ENCODE peak calls at places on chromosomes 11 and 22, in nine cellular contexts. O is CD8-positive, alpha-beta memory T cell; J is left ventricle myocardium inferior; U is CD8-positive, alpha-beta T cell; H is GM06990; B is fibroblast of mammary gland; E is stomach; A is NB4; S is lung. C is an unnamed sample.

GRCh38 chr11:10617551-10617950 is 49.1 kb upstream of the LYVE1 start:
- DNase-seq in H (no peak), J (no peak), B (no peak), E (no peak), S (no peak), A (no peak), U (no peak), O (no peak), C (no peak)

GRCh38 chr22:24330636-24331035 is 60.0 kb downstream of the SPECC1L start:
- DNase-seq in S (no peak), A (no peak), U (no peak), O (no peak), E (no peak), H (no peak), J (no peak), B (peak), C (no peak)

GRCh38 chr11:17559341-17560087 is 12.5 kb downstream of the OTOG start:
- DNase-seq in B (no peak), O (no peak), U (no peak), A (no peak), S (no peak), H (no peak), J (no peak), E (no peak), C (no peak)

GRCh38 chr11:45393826-45394225 is 107.7 kb upstream of the SYT13 start:
- DNase-seq in H (no peak), U (no peak), E (no peak), B (no peak), S (no peak), O (no peak), A (no peak), J (no peak), C (no peak)

GRCh38 chr11:18701614-18702216 is 3.1 kb downstream of the TMEM86A start:
- DNase-seq in H (no peak), B (no peak), U (no peak), O (no peak), J (no peak), S (no peak), A (no peak), E (no peak), C (no peak)

GRCh38 chr11:8917157-8917820 is 6.3 kb downstream of the AKIP1 start:
- DNase-seq in E (peak), H (no peak), S (peak), U (no peak), B (peak), J (no peak), O (no peak), A (no peak), C (no peak)

GRCh38 chr11:118628861-118629549 is 21.6 kb downstream of the PHLDB1 start:
- DNase-seq in J (no peak), U (no peak), H (no peak), S (no peak), A (no peak), E (no peak), O (no peak), B (no peak), C (no peak)

GRCh38 chr11:112839051-112839450 is 122.2 kb upstream of the NCAM1 start:
- DNase-seq in B (no peak), E (no peak), H (no peak), J (no peak), S (no peak), U (no peak), A (no peak), O (no peak), C (no peak)

GRCh38 chr22:25822344-25822743 is 80.4 kb downstream of the MYO18B start:
- DNase-seq in A (no peak), E (no peak), H (no peak), S (no peak), U (no peak), O (no peak), B (no peak), J (no peak), C (no peak)

GRCh38 chr11:115623021-115623451 is 118.8 kb upstream of the CADM1 start:
- DNase-seq in U (no peak), S (peak), E (peak), A (no peak), H (no peak), J (peak), B (peak), O (no peak), C (no peak)

GRCh38 chr11:88332851-88333250 is 4.7 kb downstream of the CTSC start:
- DNase-seq in S (no peak), E (no peak), B (peak), O (no peak), H (no peak), A (no peak), J (no peak), U (no peak), C (no peak)

DNA sequence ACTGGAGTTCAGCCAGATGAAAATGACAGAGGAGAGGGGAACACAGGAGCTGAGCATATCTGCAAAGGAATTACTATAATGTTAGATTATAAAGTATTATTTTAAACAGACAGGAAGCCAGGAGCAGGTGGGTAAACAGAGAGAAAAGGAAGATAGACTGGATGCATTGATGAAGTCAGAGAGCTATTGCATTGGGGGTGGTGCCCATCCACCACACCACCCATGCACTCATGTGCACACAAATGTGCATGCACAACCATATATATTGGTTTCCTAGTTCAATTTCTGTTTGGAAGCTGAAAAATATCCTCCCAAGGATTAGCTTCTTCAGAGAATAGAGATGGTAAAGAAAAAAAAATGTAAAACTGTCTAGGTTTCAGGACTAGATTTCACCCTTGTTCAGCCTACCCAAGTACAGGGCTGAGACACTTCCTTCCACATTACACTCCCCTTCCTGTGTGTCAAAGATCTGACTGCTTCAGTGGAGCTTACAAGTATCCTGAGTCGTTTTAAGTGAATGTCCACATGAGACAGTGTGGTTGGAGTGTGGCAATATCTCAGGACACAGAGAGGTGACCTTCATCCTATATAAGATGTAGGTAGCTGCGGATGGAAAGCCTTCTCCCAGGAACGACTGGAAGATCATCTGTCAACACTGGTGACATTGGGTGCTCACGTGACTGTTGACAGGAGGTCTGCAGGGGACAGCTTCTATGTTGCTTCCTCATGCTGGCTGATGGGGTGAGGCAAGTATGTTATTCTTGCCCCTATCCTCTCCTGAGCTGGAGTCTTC is 12.2 kb upstream of the SMPD1 start:
- DNase-seq in E (no peak), A (peak), B (no peak), U (no peak), J (no peak), O (no peak), H (no peak), S (no peak), C (no peak)
- H3K4me3 ChIP-seq in E (no peak), A (no peak), B (no peak), U (peak), J (no peak), O (peak), H (no peak), S (no peak), C (no peak)

DNA sequence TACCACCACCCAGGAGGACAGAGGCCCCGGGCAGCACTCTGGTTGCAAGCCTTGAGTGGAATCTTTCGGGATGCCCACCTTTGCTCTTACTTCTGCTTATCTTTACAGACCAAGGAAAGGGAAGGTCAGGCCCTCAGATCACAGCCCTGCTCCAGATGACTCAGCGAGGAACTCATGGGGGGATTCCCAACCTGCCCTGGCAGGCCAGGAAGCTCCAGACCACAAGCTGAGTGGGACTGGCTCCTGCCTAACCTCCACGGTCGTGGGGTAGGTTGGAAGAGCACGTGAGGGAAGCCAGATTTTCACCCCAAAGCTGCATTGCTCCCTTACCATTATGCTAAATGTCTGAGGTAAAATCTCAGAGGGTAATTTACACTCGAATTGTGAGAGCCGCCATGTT is 11.8 kb downstream of the TBC1D10A start:
- DNase-seq in E (no peak), A (no peak), H (peak), U (no peak), J (no peak), O (peak), B (no peak), S (no peak), C (no peak)
- H3K4me3 ChIP-seq in E (no peak), A (no peak), H (no peak), U (no peak), J (no peak), O (no peak), B (no peak), S (no peak), C (no peak)

GRCh38 chr11:67268036-67268683 is 1.9 kb downstream of the GRK2 start:
- DNase-seq in A (peak), E (no peak), B (no peak), J (no peak), O (peak), H (peak), S (no peak), U (peak), C (no peak)

GRCh38 chr11:67267188-67268035 is 1.1 kb downstream of the GRK2 start:
- DNase-seq in U (no peak), J (no peak), O (no peak), H (no peak), S (no peak), A (peak), E (peak), B (no peak), C (no peak)

GRCh38 chr11:67270256-67271211 is 4.3 kb downstream of the GRK2 start:
- DNase-seq in S (no peak), B (no peak), A (peak), E (no peak), O (no peak), J (no peak), H (no peak), U (no peak), C (no peak)

GRCh38 chr11:67269401-67270255 is 3.4 kb downstream of the GRK2 start:
- DNase-seq in A (peak), O (no peak), B (no peak), J (no peak), U (no peak), S (no peak), E (peak), H (no peak), C (no peak)

DNA sequence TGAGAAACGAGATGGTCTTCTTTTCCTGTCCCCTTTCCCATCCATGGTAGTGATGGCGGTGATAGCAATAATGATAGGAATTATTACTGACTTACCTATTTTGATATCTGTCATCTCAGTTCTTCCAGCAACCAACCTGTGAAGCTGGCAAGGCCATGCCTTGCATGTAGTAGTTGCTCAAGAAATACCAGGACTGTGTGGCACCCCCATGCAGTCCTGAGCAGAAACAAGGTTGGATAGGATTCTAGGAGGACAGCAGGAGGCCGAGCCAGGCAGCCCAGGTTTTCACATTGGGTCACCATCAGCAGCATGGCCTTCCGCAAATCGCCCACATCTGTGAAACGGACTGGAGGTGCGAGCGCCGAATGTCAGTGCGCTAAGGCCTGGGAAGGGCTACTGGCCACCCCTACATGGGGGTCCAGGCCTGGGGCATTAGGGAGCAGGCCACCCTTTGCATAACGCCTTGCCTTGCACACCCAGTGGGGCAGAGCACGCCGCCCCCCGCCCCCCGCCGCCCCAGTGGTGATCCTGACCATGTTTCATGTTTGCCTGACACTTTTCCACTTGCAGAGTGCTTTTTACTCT is 2.5 kb downstream of the GRK2 start:
- DNase-seq in O (no peak), E (no peak), S (no peak), B (no peak), U (no peak), A (no peak), H (no peak), J (no peak), C (no peak)
- H3K4me3 ChIP-seq in O (peak), E (peak), S (no peak), B (no peak), U (peak), A (peak), H (peak), J (peak), C (peak)

GRCh38 chr11:128690746-128691091 is 3.2 kb upstream of the FLI1 start:
- DNase-seq in J (no peak), O (no peak), U (no peak), A (peak), B (no peak), E (no peak), S (no peak), H (no peak), C (no peak)
- H3K4me3 ChIP-seq in J (peak), O (no peak), U (no peak), A (no peak), B (no peak), E (no peak), S (no peak), H (no peak), C (no peak)

DNA sequence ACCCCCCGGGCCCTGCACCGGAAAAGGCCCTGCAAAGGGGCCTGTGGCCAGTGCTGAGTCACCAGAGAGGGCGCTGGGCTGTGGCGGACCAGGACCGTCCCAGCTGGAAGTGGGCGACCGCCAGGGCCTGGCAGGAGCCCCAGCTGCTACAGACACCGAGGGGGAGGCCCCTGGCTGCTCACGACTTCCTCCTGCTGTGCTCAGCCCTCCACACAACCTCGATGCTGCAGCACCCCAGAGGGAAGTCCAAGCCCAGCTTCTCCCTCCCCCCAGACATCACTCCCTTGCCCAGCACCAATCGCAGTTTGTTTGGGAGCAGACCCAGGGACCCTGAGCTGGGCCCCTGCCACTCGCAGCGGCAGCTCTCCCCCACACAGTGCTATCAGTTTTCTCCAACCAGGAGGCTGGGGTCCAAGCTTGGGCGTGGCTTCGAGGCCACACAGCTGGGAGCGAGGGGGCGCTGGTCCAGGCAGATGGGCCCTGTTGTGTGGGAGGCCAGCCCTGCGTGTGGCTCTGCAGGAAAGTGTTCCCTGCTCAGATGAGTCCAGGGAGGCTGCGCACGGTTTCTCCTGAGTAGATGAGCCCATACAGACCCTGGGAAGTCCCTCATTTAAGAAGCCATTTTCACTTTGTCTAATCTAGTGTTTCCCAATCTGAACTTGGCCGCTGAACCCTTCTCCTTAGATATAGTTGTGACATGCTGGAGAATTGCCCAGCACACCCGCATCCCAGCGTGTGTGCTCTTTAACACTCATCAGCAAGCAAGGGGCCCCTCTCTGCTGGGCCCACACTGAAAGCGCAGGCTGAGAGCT is 5.6 kb upstream of the SH3BP1 start:
- DNase-seq in S (peak), A (peak), H (peak), U (no peak), B (peak), E (peak), O (peak), J (peak), C (peak)
- H3K4me3 ChIP-seq in S (no peak), A (peak), H (peak), U (peak), B (no peak), E (peak), O (peak), J (peak), C (no peak)

DNA sequence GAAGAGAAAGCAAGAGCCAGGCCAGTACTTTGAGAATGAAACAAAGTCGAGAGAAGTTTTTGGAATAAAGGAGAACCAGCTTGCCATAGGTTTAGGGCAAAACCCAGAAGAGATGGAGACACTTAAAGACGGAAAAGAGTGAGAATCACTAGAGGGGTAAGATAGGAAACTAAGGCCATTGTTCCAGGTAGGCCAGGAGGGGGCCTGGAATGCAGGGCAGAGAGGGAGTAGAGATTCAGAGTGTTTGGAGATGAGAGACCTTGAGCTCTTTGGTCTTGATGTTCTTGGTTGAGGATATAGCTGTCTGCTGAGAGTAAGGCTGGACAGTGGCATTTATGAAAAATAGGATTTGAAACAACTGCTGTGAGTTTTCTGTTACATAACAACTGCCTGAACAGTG is 263.3 kb upstream of the POU2AF2 start:
- DNase-seq in S (no peak), E (no peak), B (no peak), O (no peak), U (no peak), J (no peak), A (no peak), H (no peak), C (no peak)
- H3K4me3 ChIP-seq in S (no peak), E (no peak), B (no peak), O (no peak), U (no peak), J (no peak), A (no peak), H (no peak), C (no peak)